ENCODE peak calls at places on chromosomes 1 and 21, in five cellular contexts. T is DMS79, D is NCI-H1105, Y is LHCN-M2, S is AG08395. E is an unnamed sample.

GRCh38 chr1:7401814-7402547 is 369.1 kb upstream of the VAMP3 start:
- DNase-seq in T (no peak), D (no peak), S (peak; percentile 99), Y (peak; percentile 99), E (peak; percentile 1)

GRCh38 chr1:244049142-244049968 is 1.7 kb upstream of the ZBTB18 start:
- DNase-seq in D (peak; percentile 16), Y (no peak), T (peak; percentile 12), S (peak; percentile 15), E (peak; percentile 19)

GRCh38 chr1:206713910-206714312 is 29.2 kb downstream of the MAPKAPK2 start:
- DNase-seq in S (no peak), Y (no peak), T (no peak), D (no peak), E (no peak)

GRCh38 chr1:87463917-87464565 is 135.4 kb downstream of the LMO4 start:
- DNase-seq in D (no peak), S (no peak), T (no peak), Y (no peak), E (no peak)

GRCh38 chr21:46064870-46065214 is 33.1 kb upstream of the COL6A2 start:
- DNase-seq in S (no peak), T (no peak), D (no peak), Y (no peak), E (no peak)

GRCh38 chr1:206472454-206472853 is 2.2 kb downstream of the IKBKE start:
- DNase-seq in T (no peak), S (peak; percentile 55), D (no peak), Y (peak; percentile 76), E (no peak)

GRCh38 chr1:68401506-68401905 is 48.2 kb downstream of the RPE65 start:
- DNase-seq in T (no peak), S (no peak), D (no peak), Y (no peak), E (no peak)

GRCh38 chr1:48644190-48644930 is 132.3 kb downstream of the BEND5 start:
- DNase-seq in S (no peak), T (no peak), Y (no peak), D (no peak), E (no peak)

GRCh38 chr1:109299087-109299983 is 7.5 kb downstream of the MYBPHL start:
- DNase-seq in S (peak; percentile 89), Y (peak; percentile 89), D (no peak), T (no peak), E (peak; percentile 30)

GRCh38 chr21:39976805-39977204 is 109.6 kb downstream of the PCP4 start:
- DNase-seq in D (no peak), S (no peak), Y (no peak), T (no peak), E (no peak)

GRCh38 chr1:67338642-67339041 is 31.0 kb downstream of the IL12RB2 start:
- DNase-seq in Y (peak; percentile 61), D (no peak), T (no peak), S (no peak), E (no peak)

GRCh38 chr1:31733389-31734219 is 29.8 kb upstream of the COL16A1 start:
- DNase-seq in D (peak; percentile 37), T (peak; percentile 72), S (no peak), Y (no peak), E (no peak)

GRCh38 chr1:227268943-227269342 is 49.3 kb downstream of the CDC42BPA start:
- DNase-seq in D (no peak), S (no peak), T (no peak), Y (no peak), E (no peak)

GRCh38 chr1:39204441-39205081 is at the start of gene MACF1:
- DNase-seq in T (no peak), D (no peak), S (peak; percentile 80), Y (peak; percentile 95), E (peak; percentile 24)